ENCODE peak calls at places on chromosomes 4 and X, in four cellular contexts. N is naive thymus-derived CD4-positive, alpha-beta T cell; G is body of pancreas; I is non-pigmented ciliary epithelial cell. U is an unnamed sample.

GRCh38 chrX:108117988-108118387 is 26.4 kb downstream of the ATG4A start:
- DNase-seq in N (no peak), G (no peak), I (no peak), U (no peak)

GRCh38 chr4:2462218-2462991 is 6.5 kb upstream of the RNF4 start:
- DNase-seq in N (peak), G (peak), I (no peak), U (no peak)

GRCh38 chr4:53171797-53172196 is 194.1 kb downstream of the SCFD2 start:
- DNase-seq in N (no peak), G (no peak), I (no peak), U (no peak)

GRCh38 chr4:20320232-20320631 is 68.5 kb downstream of the SLIT2 start:
- DNase-seq in N (no peak), G (no peak), I (no peak), U (no peak)

GRCh38 chr4:20433101-20433705 is 181.5 kb downstream of the SLIT2 start:
- DNase-seq in N (no peak), G (no peak), I (no peak), U (no peak)

GRCh38 chr4:78566834-78567501 is 15.4 kb downstream of the ANXA3 start:
- DNase-seq in N (no peak), G (no peak), I (no peak), U (no peak)

GRCh38 chr4:143356493-143356892 is 19.8 kb downstream of the GAB1 start:
- DNase-seq in N (no peak), G (no peak), I (no peak), U (peak)

GRCh38 chr4:69032847-69033638 is 63.2 kb upstream of the UGT2B7 start:
- DNase-seq in N (no peak), G (no peak), I (no peak), U (no peak)

GRCh38 chr4:37324526-37324925 is 80.0 kb downstream of the NWD2 start:
- DNase-seq in N (no peak), G (no peak), I (no peak), U (no peak)